ENCODE peak calls at places on chromosome 19, in eight cellular contexts. Q is CD8-positive, alpha-beta T cell; Z is CD4-positive, alpha-beta memory T cell; J is left ventricle myocardium inferior; B is adipocyte; K is WERI-Rb-1; T is fibroblast of lung; O is upper lobe of right lung. M is an unnamed sample.

GRCh38 chr19:33365676-33366075 is 7.8 kb upstream of the CEBPG start:
- DNase-seq in Q (no peak), Z (no peak), J (no peak), B (no peak), K (no peak), T (no peak), O (no peak), M (no peak)

GRCh38 chr19:14089412-14089661 is 1.2 kb downstream of the SAMD1 start:
- DNase-seq in Q (no peak), Z (no peak), J (no peak), B (peak; percentile 40), K (peak; percentile 27), T (peak; percentile 35), O (no peak), M (peak; percentile 74)

GRCh38 chr19:31570718-31571117 is 221.5 kb upstream of the TSHZ3 start:
- DNase-seq in Q (no peak), Z (no peak), J (no peak), B (no peak), K (no peak), T (peak; percentile 23), O (no peak), M (no peak)

GRCh38 chr19:46601318-46602224 is at the start of gene CALM3:
- DNase-seq in Q (no peak), Z (no peak), J (no peak), B (peak; percentile 47), K (no peak), T (no peak), O (peak; percentile 72), M (peak; percentile 77)

GRCh38 chr19:48780684-48781391 is 25.5 kb downstream of the FGF21 start:
- DNase-seq in Q (no peak), Z (no peak), J (no peak), B (no peak), K (no peak), T (peak; percentile 86), O (no peak), M (no peak)

GRCh38 chr19:15448778-15449619 is 757 bp downstream of the WIZ start:
- DNase-seq in Q (no peak), Z (no peak), J (no peak), B (no peak), K (no peak), T (peak; percentile 14), O (no peak), M (peak; percentile 90)

GRCh38 chr19:46009530-46010510 is 13.0 kb downstream of the PGLYRP1 start:
- DNase-seq in Q (peak; percentile 58), Z (peak; percentile 53), J (peak; percentile 61), B (peak; percentile 76), K (peak; percentile 79), T (peak; percentile 70), O (peak; percentile 83), M (peak; percentile 89)

GRCh38 chr19:31266731-31267130 is 82.5 kb downstream of the TSHZ3 start:
- DNase-seq in Q (no peak), Z (no peak), J (no peak), B (no peak), K (no peak), T (no peak), O (no peak), M (no peak)

GRCh38 chr19:29620931-29621351 is 14.9 kb downstream of the POP4 start:
- DNase-seq in Q (peak; percentile 48), Z (no peak), J (no peak), B (no peak), K (no peak), T (no peak), O (no peak), M (peak; percentile 42)

GRCh38 chr19:39325778-39326680 is 5.4 kb upstream of the LRFN1 start:
- DNase-seq in Q (no peak), Z (no peak), J (no peak), B (no peak), K (no peak), T (peak; percentile 15), O (no peak), M (peak; percentile 69)

GRCh38 chr19:19751846-19752245 is 18.9 kb upstream of the ZNF14 start:
- DNase-seq in Q (no peak), Z (no peak), J (no peak), B (no peak), K (no peak), T (no peak), O (no peak), M (no peak)

GRCh38 chr19:38377052-38377451 is 2.7 kb downstream of the PSMD8 start:
- DNase-seq in Q (no peak), Z (no peak), J (no peak), B (no peak), K (no peak), T (no peak), O (no peak), M (no peak)

GRCh38 chr19:16506961-16507360 is 10.8 kb downstream of the C19orf44 start:
- DNase-seq in Q (no peak), Z (no peak), J (no peak), B (no peak), K (no peak), T (no peak), O (no peak), M (no peak)

GRCh38 chr19:805161-805561 is 7.9 kb downstream of the PTBP1 start:
- DNase-seq in Q (no peak), Z (no peak), J (no peak), B (no peak), K (no peak), T (no peak), O (peak; percentile 51), M (peak; percentile 73)

GRCh38 chr19:39032164-39032918 is at the start of gene FBXO27:
- DNase-seq in Q (no peak), Z (no peak), J (peak; percentile 18), B (peak; percentile 16), K (peak; percentile 55), T (no peak), O (peak; percentile 72), M (peak; percentile 92)

GRCh38 chr19:49499030-49499670 is 2.9 kb downstream of the RPS11 start:
- DNase-seq in Q (peak; percentile 43), Z (peak; percentile 41), J (no peak), B (no peak), K (no peak), T (no peak), O (no peak), M (peak; percentile 32)

GRCh38 chr19:46604781-46605355 is 3.7 kb downstream of the CALM3 start:
- DNase-seq in Q (no peak), Z (no peak), J (no peak), B (no peak), K (no peak), T (no peak), O (peak; percentile 42), M (peak; percentile 57)

GRCh38 chr19:46639356-46640061 is 3.5 kb upstream of the GNG8 start:
- DNase-seq in Q (no peak), Z (no peak), J (peak; percentile 60), B (peak; percentile 73), K (peak; percentile 35), T (peak; percentile 65), O (peak; percentile 77), M (peak; percentile 92)

GRCh38 chr19:2051771-2052704 is 994 bp upstream of the MKNK2 start:
- DNase-seq in Q (peak; percentile 83), Z (peak; percentile 68), J (peak; percentile 72), B (no peak), K (no peak), T (peak; percentile 67), O (no peak), M (no peak)

GRCh38 chr19:48102870-48103751 is 7.5 kb downstream of the PLA2G4C start:
- DNase-seq in Q (no peak), Z (peak; percentile 35), J (no peak), B (peak; percentile 43), K (peak; percentile 61), T (peak; percentile 35), O (no peak), M (peak; percentile 90)

GRCh38 chr19:43634877-43635560 is 4.6 kb downstream of the CADM4 start:
- DNase-seq in Q (no peak), Z (no peak), J (no peak), B (no peak), K (no peak), T (peak; percentile 23), O (no peak), M (peak; percentile 69)

GRCh38 chr19:49110567-49110966 is 3.6 kb upstream of the LIN7B start:
- DNase-seq in Q (no peak), Z (no peak), J (no peak), B (peak; percentile 43), K (no peak), T (no peak), O (no peak), M (no peak)

DNA sequence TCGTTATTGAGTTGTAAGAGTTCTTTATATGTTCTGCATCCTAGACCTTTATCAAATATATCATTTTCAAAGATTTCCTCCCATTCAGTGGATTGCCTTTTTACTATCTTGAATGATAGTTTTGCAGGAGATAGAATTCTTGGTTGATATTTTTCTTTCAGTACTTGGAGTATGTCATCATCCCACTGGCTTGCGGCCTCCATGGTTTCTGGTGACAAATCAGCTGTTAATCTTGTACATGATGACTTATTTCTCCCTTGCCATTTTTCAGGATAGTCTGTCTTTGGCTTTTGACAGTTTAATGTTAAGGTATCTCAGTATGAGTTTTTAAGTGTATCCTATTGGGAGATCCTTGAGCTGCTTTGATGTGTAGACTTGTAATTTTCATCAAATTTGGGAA is 8.5 kb downstream of the ZNF557 start:
- DNase-seq in Q (no peak), Z (no peak), J (no peak), B (no peak), K (no peak), T (no peak), O (no peak), M (no peak)
- H3K4me3 ChIP-seq in Q (no peak overlapping the region), Z (no peak overlapping the region), J (no peak overlapping the region), B (peak overlapping the region; percentile 56), K (no peak overlapping the region), T (no peak overlapping the region), O (no peak overlapping the region), M (no peak overlapping the region)

DNA sequence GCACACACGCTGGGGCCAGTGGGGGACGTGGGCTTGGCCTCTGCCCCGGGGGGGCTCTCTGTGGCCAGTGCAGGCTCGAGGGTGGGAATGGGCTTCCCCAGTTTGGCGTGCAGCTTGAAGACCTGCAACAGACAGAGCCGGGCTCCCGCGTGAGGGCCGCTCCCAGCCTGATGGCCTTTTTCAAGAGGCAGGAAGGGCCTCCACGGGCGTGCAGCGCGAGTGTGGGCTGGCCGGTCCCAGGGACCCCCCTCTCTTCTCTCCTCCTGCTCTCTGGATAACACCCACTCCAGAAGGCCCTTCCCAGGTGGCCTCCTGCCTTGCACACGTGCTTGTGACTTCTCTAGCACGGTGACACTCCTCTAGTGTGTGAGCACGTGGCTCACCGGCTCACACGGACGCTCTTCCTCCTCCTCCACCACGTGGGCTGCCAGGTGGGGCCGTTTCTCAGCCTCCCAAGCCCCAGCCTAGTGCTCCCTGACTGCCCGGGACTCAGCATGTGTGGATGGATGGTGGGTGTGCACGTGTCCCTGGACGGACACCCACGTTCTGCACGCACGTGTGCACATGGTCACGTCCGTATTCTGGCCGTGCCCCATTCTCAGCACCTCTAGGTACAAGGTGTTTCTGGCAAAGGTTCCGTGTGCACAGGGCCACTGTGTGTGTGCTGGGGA is 39.2 kb upstream of the MATK start:
- DNase-seq in Q (peak; percentile 17), Z (no peak), J (no peak), B (no peak), K (no peak), T (no peak), O (no peak), M (peak; percentile 58)
- H3K27me3 ChIP-seq in Q (no peaks in the 10 kb centered on the region), Z (no peaks in the 10 kb centered on the region), J (peaks cover 57% of the 10 kb centered on the region), B (peaks cover 54% of the 10 kb centered on the region), K (no peaks in the 10 kb centered on the region), T (no peaks in the 10 kb centered on the region), O (no peaks in the 10 kb centered on the region), M (no peaks in the 10 kb centered on the region)

GRCh38 chr19:11018179-11018578 is 57.3 kb downstream of the SMARCA4 start:
- DNase-seq in Q (no peak), Z (no peak), J (no peak), B (no peak), K (no peak), T (no peak), O (no peak), M (peak; percentile 57)
- H3K36me3 ChIP-seq in Q (peaks cover 55% of the 10 kb centered on the region), Z (peaks cover 84% of the 10 kb centered on the region), J (peaks cover 99% of the 10 kb centered on the region), B (peaks cover 82% of the 10 kb centered on the region), K (peaks cover 98% of the 10 kb centered on the region), T (peaks cover 53% of the 10 kb centered on the region), O (peaks cover 97% of the 10 kb centered on the region), M (peaks cover 70% of the 10 kb centered on the region)

GRCh38 chr19:51719251-51719901 is 4.4 kb downstream of the HAS1 start:
- DNase-seq in Q (no peak), Z (no peak), J (no peak), B (no peak), K (no peak), T (no peak), O (no peak), M (peak; percentile 72)
- H3K4me3 ChIP-seq in Q (no peak overlapping the region), Z (no peak overlapping the region), J (peak overlapping the region; percentile 50), B (peak overlapping the region; percentile 77), K (no peak overlapping the region), T (no peak overlapping the region), O (no peak overlapping the region), M (peak overlapping the region; percentile 51)